ENCODE peak calls at places on chromosomes 7 and 10, in five cellular contexts. One of them, this sample, is unnamed.

GRCh38 chr7:27178366-27178765 is 4.2 kb upstream of the HOXA10 start:
- DNase-seq in astrocyte: no peak
- DNase-seq in psoas muscle: peak; percentile 54
- DNase-seq in RWPE1: no peak
- DNase-seq in small intestine: no peak
- DNase-seq in this sample: no peak

GRCh38 chr7:35749548-35749947 is 51.3 kb upstream of the SEPTIN7 start:
- DNase-seq in astrocyte: no peak
- DNase-seq in psoas muscle: no peak
- DNase-seq in small intestine: no peak
- DNase-seq in RWPE1: no peak
- DNase-seq in this sample: no peak

GRCh38 chr10:124903119-124903518 is 38.8 kb upstream of the ZRANB1 start:
- DNase-seq in astrocyte: no peak
- DNase-seq in small intestine: no peak
- DNase-seq in psoas muscle: no peak
- DNase-seq in RWPE1: no peak
- DNase-seq in this sample: no peak

GRCh38 chr7:51606601-51607154 is 290.1 kb upstream of the COBL start:
- DNase-seq in astrocyte: no peak
- DNase-seq in psoas muscle: no peak
- DNase-seq in small intestine: peak; percentile 92
- DNase-seq in RWPE1: peak; percentile 49
- DNase-seq in this sample: no peak

GRCh38 chr7:100886142-100886935 is 3.2 kb downstream of the UFSP1 start:
- DNase-seq in small intestine: no peak
- DNase-seq in psoas muscle: no peak
- DNase-seq in RWPE1: no peak
- DNase-seq in astrocyte: no peak
- DNase-seq in this sample: no peak

GRCh38 chr7:87517136-87517805 is 41.8 kb upstream of the ABCB4 start:
- DNase-seq in RWPE1: no peak
- DNase-seq in astrocyte: peak; percentile 62
- DNase-seq in small intestine: no peak
- DNase-seq in psoas muscle: no peak
- DNase-seq in this sample: no peak

GRCh38 chr10:99370993-99371392 is 41.8 kb downstream of the CNNM1 start:
- DNase-seq in RWPE1: peak; percentile 33
- DNase-seq in astrocyte: peak; percentile 7
- DNase-seq in psoas muscle: no peak
- DNase-seq in small intestine: no peak
- DNase-seq in this sample: peak; percentile 59

GRCh38 chr10:127313996-127314700 is 117.8 kb upstream of the INSYN2A start:
- DNase-seq in small intestine: no peak
- DNase-seq in psoas muscle: no peak
- DNase-seq in astrocyte: no peak
- DNase-seq in RWPE1: no peak
- DNase-seq in this sample: no peak

GRCh38 chr7:94418851-94419250 is 24.2 kb downstream of the COL1A2 start:
- DNase-seq in psoas muscle: no peak
- DNase-seq in small intestine: no peak
- DNase-seq in RWPE1: no peak
- DNase-seq in astrocyte: no peak
- DNase-seq in this sample: no peak

GRCh38 chr10:14603539-14604102 is 171.1 kb downstream of the FAM107B start:
- DNase-seq in RWPE1: no peak
- DNase-seq in small intestine: peak; percentile 25
- DNase-seq in psoas muscle: peak; percentile 46
- DNase-seq in astrocyte: no peak
- DNase-seq in this sample: no peak

GRCh38 chr10:14605231-14605925 is 169.3 kb downstream of the FAM107B start:
- DNase-seq in astrocyte: peak; percentile 58
- DNase-seq in psoas muscle: no peak
- DNase-seq in RWPE1: peak; percentile 41
- DNase-seq in small intestine: peak; percentile 22
- DNase-seq in this sample: peak; percentile 44

GRCh38 chr10:14604181-14605142 is 170.2 kb downstream of the FAM107B start:
- DNase-seq in RWPE1: peak; percentile 65
- DNase-seq in small intestine: peak; percentile 82
- DNase-seq in psoas muscle: peak; percentile 89
- DNase-seq in astrocyte: peak; percentile 36
- DNase-seq in this sample: no peak

GRCh38 chr10:14601872-14602725 is 172.6 kb downstream of the FAM107B start:
- DNase-seq in astrocyte: peak; percentile 84
- DNase-seq in RWPE1: peak; percentile 62
- DNase-seq in psoas muscle: no peak
- DNase-seq in small intestine: peak; percentile 70
- DNase-seq in this sample: peak; percentile 72

DNA sequence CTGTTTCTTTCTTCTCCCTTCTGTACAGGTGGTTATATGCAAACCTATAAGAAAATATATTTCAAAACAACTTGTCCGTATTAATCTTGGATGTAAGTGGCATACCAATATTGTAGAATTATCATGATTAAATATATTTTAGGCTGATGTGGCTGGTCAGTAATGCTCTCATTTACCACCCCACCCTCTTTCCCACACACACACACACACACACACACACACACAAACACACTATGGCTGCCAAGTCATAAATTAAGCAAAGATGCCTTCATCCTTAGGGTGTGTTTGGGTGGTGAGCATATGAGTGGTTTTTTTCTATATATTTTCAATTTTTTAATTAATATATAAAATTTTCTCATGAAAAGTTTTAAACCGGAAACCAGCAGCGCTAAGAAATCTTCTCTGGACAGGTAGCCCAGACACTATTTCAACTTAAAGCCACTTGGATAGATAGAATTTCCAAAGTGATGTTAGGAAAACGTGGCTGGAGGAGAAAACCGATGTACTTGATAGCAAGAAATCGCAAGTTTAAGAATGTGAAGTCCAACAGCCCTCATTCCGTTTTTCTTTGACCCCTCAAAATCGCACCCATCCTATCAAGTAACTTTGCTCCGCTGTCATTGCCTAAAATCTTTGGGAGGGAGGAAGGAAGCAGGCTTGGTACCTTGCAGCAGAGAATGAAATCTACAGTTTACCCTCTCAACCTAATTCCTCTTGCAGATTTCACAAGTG is 171.7 kb downstream of the FAM107B start:
- DNase-seq in small intestine: peak; percentile 22
- DNase-seq in psoas muscle: no peak
- DNase-seq in astrocyte: peak; percentile 5
- DNase-seq in RWPE1: no peak
- DNase-seq in this sample: no peak
- H3K27ac ChIP-seq in small intestine: peak overlapping the region; percentile 6
- H3K27ac ChIP-seq in psoas muscle: no peak overlapping the region
- H3K27ac ChIP-seq in astrocyte: no peak overlapping the region
- H3K27ac ChIP-seq in RWPE1: no peak overlapping the region
- H3K27ac ChIP-seq in this sample: no peak overlapping the region

GRCh38 chr7:138864667-138865066 is 66.7 kb upstream of the ATP6V0A4 start:
- DNase-seq in astrocyte: peak; percentile 84
- DNase-seq in psoas muscle: no peak
- DNase-seq in small intestine: peak; percentile 10
- DNase-seq in RWPE1: peak; percentile 71
- DNase-seq in this sample: no peak

GRCh38 chr7:138867744-138868143 is 69.7 kb upstream of the ATP6V0A4 start:
- DNase-seq in small intestine: no peak
- DNase-seq in astrocyte: no peak
- DNase-seq in RWPE1: no peak
- DNase-seq in psoas muscle: no peak
- DNase-seq in this sample: no peak

GRCh38 chr7:138865843-138866242 is 67.8 kb upstream of the ATP6V0A4 start:
- DNase-seq in astrocyte: no peak
- DNase-seq in psoas muscle: no peak
- DNase-seq in small intestine: no peak
- DNase-seq in RWPE1: peak; percentile 2
- DNase-seq in this sample: no peak

GRCh38 chr7:138868711-138869110 is 70.7 kb upstream of the ATP6V0A4 start:
- DNase-seq in RWPE1: no peak
- DNase-seq in small intestine: no peak
- DNase-seq in psoas muscle: no peak
- DNase-seq in astrocyte: no peak
- DNase-seq in this sample: no peak

GRCh38 chr7:138866353-138866752 is 68.4 kb upstream of the ATP6V0A4 start:
- DNase-seq in psoas muscle: no peak
- DNase-seq in small intestine: no peak
- DNase-seq in astrocyte: no peak
- DNase-seq in RWPE1: no peak
- DNase-seq in this sample: no peak
- H3K27ac ChIP-seq in psoas muscle: no peak overlapping the region
- H3K27ac ChIP-seq in small intestine: no peak overlapping the region
- H3K27ac ChIP-seq in astrocyte: no peak overlapping the region
- H3K27ac ChIP-seq in RWPE1: no peak overlapping the region
- H3K27ac ChIP-seq in this sample: no peak overlapping the region

DNA sequence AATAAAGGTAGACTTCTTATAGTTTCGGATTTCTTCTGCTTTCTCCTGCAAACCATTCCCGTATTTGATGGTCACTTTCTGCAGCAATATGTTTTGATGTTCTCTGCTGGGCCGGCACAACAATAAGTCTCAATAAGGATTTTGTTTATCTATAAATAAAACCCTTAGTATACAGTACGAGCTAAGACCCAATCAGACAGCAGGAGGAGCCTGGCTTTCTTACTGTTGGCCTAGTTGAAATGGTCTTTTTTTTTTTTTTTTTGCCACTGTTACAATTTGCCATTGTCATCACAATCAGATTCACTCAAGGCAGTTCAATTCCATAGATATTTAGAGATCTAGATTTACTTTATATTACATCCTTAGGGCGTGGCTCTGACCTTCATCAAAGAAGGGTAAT is 76.4 kb downstream of the PLXDC2 start:
- DNase-seq in small intestine: no peak
- DNase-seq in psoas muscle: no peak
- DNase-seq in RWPE1: no peak
- DNase-seq in astrocyte: no peak
- DNase-seq in this sample: no peak
- H3K27ac ChIP-seq in small intestine: no peak overlapping the region
- H3K27ac ChIP-seq in psoas muscle: no peak overlapping the region
- H3K27ac ChIP-seq in RWPE1: no peak overlapping the region
- H3K27ac ChIP-seq in astrocyte: no peak overlapping the region
- H3K27ac ChIP-seq in this sample: no peak overlapping the region

GRCh38 chr7:7439564-7439963 is 96.1 kb downstream of the COL28A1 start:
- DNase-seq in small intestine: no peak
- DNase-seq in astrocyte: no peak
- DNase-seq in RWPE1: no peak
- DNase-seq in psoas muscle: no peak
- DNase-seq in this sample: no peak
- H3K27ac ChIP-seq in small intestine: no peak overlapping the region
- H3K27ac ChIP-seq in astrocyte: peak overlapping the region; percentile 51
- H3K27ac ChIP-seq in RWPE1: no peak overlapping the region
- H3K27ac ChIP-seq in psoas muscle: no peak overlapping the region
- H3K27ac ChIP-seq in this sample: no peak overlapping the region

GRCh38 chr10:18606051-18606730 is 45.2 kb downstream of the NSUN6 start:
- DNase-seq in RWPE1: no peak
- DNase-seq in small intestine: no peak
- DNase-seq in astrocyte: peak; percentile 24
- DNase-seq in psoas muscle: no peak
- DNase-seq in this sample: no peak

GRCh38 chr10:18610517-18610916 is 40.9 kb downstream of the NSUN6 start:
- DNase-seq in RWPE1: peak; percentile 69
- DNase-seq in astrocyte: peak; percentile 86
- DNase-seq in small intestine: peak; percentile 90
- DNase-seq in psoas muscle: no peak
- DNase-seq in this sample: peak; percentile 98

GRCh38 chr10:18607503-18607902 is 43.9 kb downstream of the NSUN6 start:
- DNase-seq in psoas muscle: no peak
- DNase-seq in RWPE1: peak; percentile 71
- DNase-seq in small intestine: peak; percentile 73
- DNase-seq in astrocyte: peak; percentile 85
- DNase-seq in this sample: peak; percentile 37

GRCh38 chr10:18608581-18608980 is 42.8 kb downstream of the NSUN6 start:
- DNase-seq in astrocyte: no peak
- DNase-seq in RWPE1: peak; percentile 15
- DNase-seq in psoas muscle: no peak
- DNase-seq in small intestine: no peak
- DNase-seq in this sample: no peak

DNA sequence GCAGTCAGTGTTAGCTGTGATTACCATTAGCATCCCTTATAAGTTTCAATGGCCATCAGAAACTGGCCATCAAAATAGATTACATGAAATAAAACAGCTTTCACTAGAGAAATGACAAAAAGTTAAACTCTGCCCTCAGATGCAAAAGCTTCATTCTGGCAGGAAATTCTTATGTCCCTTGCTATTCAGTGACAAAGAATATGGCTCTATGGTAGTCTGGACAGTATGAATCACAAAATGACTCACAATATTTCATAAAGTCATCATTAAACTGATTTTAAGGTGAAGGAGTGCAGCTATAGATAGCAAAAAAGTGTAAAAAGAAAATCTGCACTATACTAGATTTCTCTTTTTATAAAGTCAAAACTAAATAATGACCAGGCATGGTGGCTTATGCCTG is 43.4 kb downstream of the NSUN6 start:
- DNase-seq in RWPE1: peak; percentile 40
- DNase-seq in small intestine: no peak
- DNase-seq in astrocyte: peak; percentile 5
- DNase-seq in psoas muscle: no peak
- DNase-seq in this sample: no peak
- H3K27ac ChIP-seq in RWPE1: peak overlapping the region; percentile 70
- H3K27ac ChIP-seq in small intestine: no peak overlapping the region
- H3K27ac ChIP-seq in astrocyte: peak overlapping the region; percentile 51
- H3K27ac ChIP-seq in psoas muscle: no peak overlapping the region
- H3K27ac ChIP-seq in this sample: no peak overlapping the region

This sample was measured in HepG2.